ENCODE peak calls at places on chromosomes 7 and 10, in ten cellular contexts. One of them, this sample, is unnamed.

GRCh38 chr7:54253036-54253373 is 289.2 kb upstream of the VSTM2A start:
- DNase-seq in esophagus muscularis mucosa: no peak
- DNase-seq in activated CD8-positive, alpha-beta T cell treated with anti-CD3 and anti-CD28 coated beads for 36 hours: no peak
- DNase-seq in neural crest cell: no peak
- DNase-seq in heart left ventricle: no peak
- DNase-seq in WERI-Rb-1: no peak
- DNase-seq in WTC11: no peak
- DNase-seq in HFFc6: no peak
- DNase-seq in fibroblast of the aortic adventitia: no peak
- DNase-seq in Calu3: no peak
- DNase-seq in this sample: no peak

GRCh38 chr7:7761340-7761973 is 43.0 kb upstream of the RPA3 start:
- DNase-seq in esophagus muscularis mucosa: no peak
- DNase-seq in activated CD8-positive, alpha-beta T cell treated with anti-CD3 and anti-CD28 coated beads for 36 hours: no peak
- DNase-seq in neural crest cell: no peak
- DNase-seq in heart left ventricle: no peak
- DNase-seq in WERI-Rb-1: no peak
- DNase-seq in WTC11: no peak
- DNase-seq in HFFc6: peak
- DNase-seq in fibroblast of the aortic adventitia: peak
- DNase-seq in Calu3: no peak
- DNase-seq in this sample: no peak

GRCh38 chr7:27252935-27253333 is 10.3 kb downstream of the EVX1 start:
- DNase-seq in esophagus muscularis mucosa: no peak
- DNase-seq in activated CD8-positive, alpha-beta T cell treated with anti-CD3 and anti-CD28 coated beads for 36 hours: no peak
- DNase-seq in neural crest cell: no peak
- DNase-seq in heart left ventricle: no peak
- DNase-seq in WERI-Rb-1: no peak
- DNase-seq in WTC11: no peak
- DNase-seq in HFFc6: no peak
- DNase-seq in fibroblast of the aortic adventitia: no peak
- DNase-seq in Calu3: no peak
- DNase-seq in this sample: no peak

GRCh38 chr7:150931199-150931869 is 46.8 kb downstream of the KCNH2 start:
- DNase-seq in esophagus muscularis mucosa: no peak
- DNase-seq in activated CD8-positive, alpha-beta T cell treated with anti-CD3 and anti-CD28 coated beads for 36 hours: peak
- DNase-seq in neural crest cell: no peak
- DNase-seq in heart left ventricle: no peak
- DNase-seq in WERI-Rb-1: peak
- DNase-seq in WTC11: no peak
- DNase-seq in HFFc6: no peak
- DNase-seq in fibroblast of the aortic adventitia: no peak
- DNase-seq in Calu3: no peak
- DNase-seq in this sample: no peak

GRCh38 chr10:43203491-43204393 is 63.1 kb downstream of the RASGEF1A start:
- DNase-seq in esophagus muscularis mucosa: no peak
- DNase-seq in activated CD8-positive, alpha-beta T cell treated with anti-CD3 and anti-CD28 coated beads for 36 hours: no peak
- DNase-seq in neural crest cell: peak
- DNase-seq in heart left ventricle: peak
- DNase-seq in WERI-Rb-1: peak
- DNase-seq in WTC11: peak
- DNase-seq in HFFc6: no peak
- DNase-seq in fibroblast of the aortic adventitia: no peak
- DNase-seq in Calu3: no peak
- DNase-seq in this sample: no peak

GRCh38 chr10:113059001-113059780 is 109.1 kb downstream of the TCF7L2 start:
- DNase-seq in esophagus muscularis mucosa: no peak
- DNase-seq in activated CD8-positive, alpha-beta T cell treated with anti-CD3 and anti-CD28 coated beads for 36 hours: no peak
- DNase-seq in neural crest cell: no peak
- DNase-seq in heart left ventricle: no peak
- DNase-seq in WERI-Rb-1: no peak
- DNase-seq in WTC11: no peak
- DNase-seq in HFFc6: no peak
- DNase-seq in fibroblast of the aortic adventitia: peak
- DNase-seq in Calu3: no peak
- DNase-seq in this sample: no peak

GRCh38 chr7:66247387-66248078 is 42.4 kb downstream of the TPST1 start:
- DNase-seq in esophagus muscularis mucosa: no peak
- DNase-seq in activated CD8-positive, alpha-beta T cell treated with anti-CD3 and anti-CD28 coated beads for 36 hours: no peak
- DNase-seq in neural crest cell: no peak
- DNase-seq in heart left ventricle: no peak
- DNase-seq in WERI-Rb-1: no peak
- DNase-seq in WTC11: no peak
- DNase-seq in HFFc6: no peak
- DNase-seq in fibroblast of the aortic adventitia: no peak
- DNase-seq in Calu3: no peak
- DNase-seq in this sample: no peak

GRCh38 chr10:46272863-46273415 is 13.9 kb upstream of the ANTXRL start:
- DNase-seq in esophagus muscularis mucosa: no peak
- DNase-seq in activated CD8-positive, alpha-beta T cell treated with anti-CD3 and anti-CD28 coated beads for 36 hours: no peak
- DNase-seq in neural crest cell: no peak
- DNase-seq in heart left ventricle: no peak
- DNase-seq in WERI-Rb-1: no peak
- DNase-seq in WTC11: no peak
- DNase-seq in HFFc6: no peak
- DNase-seq in fibroblast of the aortic adventitia: no peak
- DNase-seq in Calu3: no peak
- DNase-seq in this sample: no peak

GRCh38 chr10:101725843-101726242 is 30.9 kb upstream of the FBXW4 start:
- DNase-seq in esophagus muscularis mucosa: no peak
- DNase-seq in activated CD8-positive, alpha-beta T cell treated with anti-CD3 and anti-CD28 coated beads for 36 hours: no peak
- DNase-seq in neural crest cell: no peak
- DNase-seq in heart left ventricle: no peak
- DNase-seq in WERI-Rb-1: no peak
- DNase-seq in WTC11: no peak
- DNase-seq in HFFc6: no peak
- DNase-seq in fibroblast of the aortic adventitia: no peak
- DNase-seq in Calu3: no peak
- DNase-seq in this sample: no peak

GRCh38 chr7:962401-963081 is 8.1 kb upstream of the ADAP1 start:
- DNase-seq in esophagus muscularis mucosa: no peak
- DNase-seq in activated CD8-positive, alpha-beta T cell treated with anti-CD3 and anti-CD28 coated beads for 36 hours: no peak
- DNase-seq in neural crest cell: no peak
- DNase-seq in heart left ventricle: no peak
- DNase-seq in WERI-Rb-1: no peak
- DNase-seq in WTC11: no peak
- DNase-seq in HFFc6: no peak
- DNase-seq in fibroblast of the aortic adventitia: no peak
- DNase-seq in Calu3: no peak
- DNase-seq in this sample: no peak

GRCh38 chr7:961546-962400 is 7.3 kb upstream of the ADAP1 start:
- DNase-seq in esophagus muscularis mucosa: no peak
- DNase-seq in activated CD8-positive, alpha-beta T cell treated with anti-CD3 and anti-CD28 coated beads for 36 hours: no peak
- DNase-seq in neural crest cell: no peak
- DNase-seq in heart left ventricle: no peak
- DNase-seq in WERI-Rb-1: no peak
- DNase-seq in WTC11: no peak
- DNase-seq in HFFc6: no peak
- DNase-seq in fibroblast of the aortic adventitia: no peak
- DNase-seq in Calu3: no peak
- DNase-seq in this sample: no peak

GRCh38 chr7:966291-967069 is 8.9 kb downstream of the COX19 start:
- DNase-seq in esophagus muscularis mucosa: no peak
- DNase-seq in activated CD8-positive, alpha-beta T cell treated with anti-CD3 and anti-CD28 coated beads for 36 hours: no peak
- DNase-seq in neural crest cell: no peak
- DNase-seq in heart left ventricle: no peak
- DNase-seq in WERI-Rb-1: no peak
- DNase-seq in WTC11: no peak
- DNase-seq in HFFc6: no peak
- DNase-seq in fibroblast of the aortic adventitia: no peak
- DNase-seq in Calu3: no peak
- DNase-seq in this sample: no peak

GRCh38 chr7:964401-965231 is 10.1 kb upstream of the ADAP1 start:
- DNase-seq in esophagus muscularis mucosa: no peak
- DNase-seq in activated CD8-positive, alpha-beta T cell treated with anti-CD3 and anti-CD28 coated beads for 36 hours: no peak
- DNase-seq in neural crest cell: no peak
- DNase-seq in heart left ventricle: peak
- DNase-seq in WERI-Rb-1: no peak
- DNase-seq in WTC11: peak
- DNase-seq in HFFc6: peak
- DNase-seq in fibroblast of the aortic adventitia: peak
- DNase-seq in Calu3: no peak
- DNase-seq in this sample: no peak

GRCh38 chr7:963236-964078 is 9.0 kb upstream of the ADAP1 start:
- DNase-seq in esophagus muscularis mucosa: no peak
- DNase-seq in activated CD8-positive, alpha-beta T cell treated with anti-CD3 and anti-CD28 coated beads for 36 hours: peak
- DNase-seq in neural crest cell: no peak
- DNase-seq in heart left ventricle: no peak
- DNase-seq in WERI-Rb-1: no peak
- DNase-seq in WTC11: no peak
- DNase-seq in HFFc6: no peak
- DNase-seq in fibroblast of the aortic adventitia: no peak
- DNase-seq in Calu3: no peak
- DNase-seq in this sample: no peak
- TF ChIP-seq CTCF in esophagus muscularis mucosa: no peak
- TF ChIP-seq CTCF in activated CD8-positive, alpha-beta T cell treated with anti-CD3 and anti-CD28 coated beads for 36 hours: peak
- TF ChIP-seq CTCF in neural crest cell: no peak
- TF ChIP-seq CTCF in heart left ventricle: no peak
- TF ChIP-seq CTCF in WERI-Rb-1: peak
- TF ChIP-seq CTCF in WTC11: no peak
- TF ChIP-seq CTCF in HFFc6: peak
- TF ChIP-seq CTCF in fibroblast of the aortic adventitia: no peak
- TF ChIP-seq CTCF in Calu3: no peak
- TF ChIP-seq CTCF in this sample: no peak

GRCh38 chr10:48634198-48634983 is 29.5 kb upstream of the ARHGAP22 start:
- DNase-seq in esophagus muscularis mucosa: peak
- DNase-seq in activated CD8-positive, alpha-beta T cell treated with anti-CD3 and anti-CD28 coated beads for 36 hours: peak
- DNase-seq in neural crest cell: no peak
- DNase-seq in heart left ventricle: peak
- DNase-seq in WERI-Rb-1: no peak
- DNase-seq in WTC11: no peak
- DNase-seq in HFFc6: no peak
- DNase-seq in fibroblast of the aortic adventitia: peak
- DNase-seq in Calu3: no peak
- DNase-seq in this sample: no peak

GRCh38 chr10:48633381-48634197 is 28.7 kb upstream of the ARHGAP22 start:
- DNase-seq in esophagus muscularis mucosa: no peak
- DNase-seq in activated CD8-positive, alpha-beta T cell treated with anti-CD3 and anti-CD28 coated beads for 36 hours: no peak
- DNase-seq in neural crest cell: no peak
- DNase-seq in heart left ventricle: no peak
- DNase-seq in WERI-Rb-1: no peak
- DNase-seq in WTC11: no peak
- DNase-seq in HFFc6: no peak
- DNase-seq in fibroblast of the aortic adventitia: no peak
- DNase-seq in Calu3: no peak
- DNase-seq in this sample: no peak

GRCh38 chr10:48636231-48636630 is 31.4 kb upstream of the ARHGAP22 start:
- DNase-seq in esophagus muscularis mucosa: no peak
- DNase-seq in activated CD8-positive, alpha-beta T cell treated with anti-CD3 and anti-CD28 coated beads for 36 hours: no peak
- DNase-seq in neural crest cell: no peak
- DNase-seq in heart left ventricle: no peak
- DNase-seq in WERI-Rb-1: no peak
- DNase-seq in WTC11: no peak
- DNase-seq in HFFc6: no peak
- DNase-seq in fibroblast of the aortic adventitia: no peak
- DNase-seq in Calu3: no peak
- DNase-seq in this sample: no peak

GRCh38 chr10:48636901-48637300 is 32.0 kb upstream of the ARHGAP22 start:
- DNase-seq in esophagus muscularis mucosa: no peak
- DNase-seq in activated CD8-positive, alpha-beta T cell treated with anti-CD3 and anti-CD28 coated beads for 36 hours: no peak
- DNase-seq in neural crest cell: no peak
- DNase-seq in heart left ventricle: no peak
- DNase-seq in WERI-Rb-1: no peak
- DNase-seq in WTC11: no peak
- DNase-seq in HFFc6: no peak
- DNase-seq in fibroblast of the aortic adventitia: no peak
- DNase-seq in Calu3: no peak
- DNase-seq in this sample: no peak

DNA sequence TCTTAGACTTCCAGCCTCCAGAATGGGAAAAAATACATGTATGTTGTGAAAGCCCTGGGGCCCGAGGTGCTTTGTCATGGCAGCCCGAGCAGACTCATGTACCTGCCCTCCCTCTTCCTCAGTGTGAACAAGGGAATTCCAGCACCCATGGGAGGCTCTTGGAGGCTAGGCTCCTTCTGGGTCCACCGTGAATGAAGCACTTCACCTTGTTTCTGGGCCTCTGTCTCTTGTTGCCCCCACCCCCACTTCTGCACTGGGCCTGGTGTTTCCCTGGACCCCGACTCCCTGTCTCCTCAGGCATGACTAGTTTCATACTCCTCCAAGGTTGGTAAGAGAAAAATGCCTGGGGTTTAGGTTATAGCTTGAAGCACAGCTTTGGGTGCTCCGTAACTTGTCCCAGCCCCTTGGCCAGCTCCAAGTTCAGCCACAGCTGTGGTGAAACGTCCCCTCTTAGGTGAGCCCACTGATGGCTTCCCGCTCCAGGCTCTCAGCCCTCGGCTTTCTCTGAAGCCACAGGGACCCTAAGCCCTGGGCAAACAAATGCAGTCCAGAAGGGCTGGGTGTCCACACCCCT is 30.2 kb upstream of the ARHGAP22 start:
- DNase-seq in esophagus muscularis mucosa: no peak
- DNase-seq in activated CD8-positive, alpha-beta T cell treated with anti-CD3 and anti-CD28 coated beads for 36 hours: no peak
- DNase-seq in neural crest cell: no peak
- DNase-seq in heart left ventricle: no peak
- DNase-seq in WERI-Rb-1: no peak
- DNase-seq in WTC11: no peak
- DNase-seq in HFFc6: no peak
- DNase-seq in fibroblast of the aortic adventitia: no peak
- DNase-seq in Calu3: no peak
- DNase-seq in this sample: no peak
- TF ChIP-seq CTCF in esophagus muscularis mucosa: no peak
- TF ChIP-seq CTCF in activated CD8-positive, alpha-beta T cell treated with anti-CD3 and anti-CD28 coated beads for 36 hours: no peak
- TF ChIP-seq CTCF in neural crest cell: no peak
- TF ChIP-seq CTCF in heart left ventricle: no peak
- TF ChIP-seq CTCF in WERI-Rb-1: no peak
- TF ChIP-seq CTCF in WTC11: no peak
- TF ChIP-seq CTCF in HFFc6: no peak
- TF ChIP-seq CTCF in fibroblast of the aortic adventitia: no peak
- TF ChIP-seq CTCF in Calu3: no peak
- TF ChIP-seq CTCF in this sample: no peak

DNA sequence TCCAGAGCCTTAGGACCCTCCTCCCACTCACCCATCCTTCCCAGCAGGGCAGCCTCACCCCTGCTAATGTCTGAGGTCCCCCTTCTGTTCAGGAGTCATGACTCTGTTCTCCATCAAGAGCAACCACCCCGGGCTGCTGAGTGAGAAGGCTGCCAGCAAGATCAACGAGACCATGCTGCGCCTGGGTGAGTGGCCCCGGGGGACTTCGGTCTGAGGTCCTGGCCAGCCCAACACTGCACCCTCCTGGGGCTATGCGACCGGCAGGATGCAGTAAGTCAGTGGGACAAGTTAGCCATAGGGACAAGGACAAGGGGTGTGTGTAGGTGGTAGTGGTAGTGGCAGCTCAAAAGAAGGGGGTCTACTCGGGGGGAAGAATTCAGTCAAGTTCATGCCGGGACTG is 16.2 kb upstream of the AHCYL2 start:
- DNase-seq in esophagus muscularis mucosa: no peak
- DNase-seq in activated CD8-positive, alpha-beta T cell treated with anti-CD3 and anti-CD28 coated beads for 36 hours: no peak
- DNase-seq in neural crest cell: no peak
- DNase-seq in heart left ventricle: no peak
- DNase-seq in WERI-Rb-1: no peak
- DNase-seq in WTC11: no peak
- DNase-seq in HFFc6: no peak
- DNase-seq in fibroblast of the aortic adventitia: no peak
- DNase-seq in Calu3: no peak
- DNase-seq in this sample: no peak
- TF ChIP-seq CTCF in esophagus muscularis mucosa: no peak
- TF ChIP-seq CTCF in activated CD8-positive, alpha-beta T cell treated with anti-CD3 and anti-CD28 coated beads for 36 hours: no peak
- TF ChIP-seq CTCF in neural crest cell: no peak
- TF ChIP-seq CTCF in heart left ventricle: no peak
- TF ChIP-seq CTCF in WERI-Rb-1: no peak
- TF ChIP-seq CTCF in WTC11: no peak
- TF ChIP-seq CTCF in HFFc6: no peak
- TF ChIP-seq CTCF in fibroblast of the aortic adventitia: no peak
- TF ChIP-seq CTCF in Calu3: no peak
- TF ChIP-seq CTCF in this sample: no peak

GRCh38 chr7:33982425-33982786 is 77.1 kb downstream of the BMPER start:
- DNase-seq in esophagus muscularis mucosa: no peak
- DNase-seq in activated CD8-positive, alpha-beta T cell treated with anti-CD3 and anti-CD28 coated beads for 36 hours: no peak
- DNase-seq in neural crest cell: no peak
- DNase-seq in heart left ventricle: no peak
- DNase-seq in WERI-Rb-1: peak
- DNase-seq in WTC11: no peak
- DNase-seq in HFFc6: peak
- DNase-seq in fibroblast of the aortic adventitia: peak
- DNase-seq in Calu3: peak
- DNase-seq in this sample: no peak
- TF ChIP-seq CTCF in esophagus muscularis mucosa: peak
- TF ChIP-seq CTCF in activated CD8-positive, alpha-beta T cell treated with anti-CD3 and anti-CD28 coated beads for 36 hours: no peak
- TF ChIP-seq CTCF in neural crest cell: peak
- TF ChIP-seq CTCF in heart left ventricle: peak
- TF ChIP-seq CTCF in WERI-Rb-1: peak
- TF ChIP-seq CTCF in WTC11: peak
- TF ChIP-seq CTCF in HFFc6: peak
- TF ChIP-seq CTCF in fibroblast of the aortic adventitia: peak
- TF ChIP-seq CTCF in Calu3: peak
- TF ChIP-seq CTCF in this sample: no peak

This sample was measured in GM10248.